ENCODE peak calls at places on chromosomes 6 and 20, in five cellular contexts. B, J, K, D and V are unnamed samples.

GRCh38 chr6:3328145-3328544 is 69.4 kb downstream of the PSMG4 start:
- DNase-seq in B (no peak), J (no peak), K (no peak), D (no peak), V (no peak)

GRCh38 chr6:35253249-35253648 is 6.3 kb upstream of the ZNF76 start:
- DNase-seq in B (no peak), J (no peak), K (no peak), D (no peak), V (no peak)

GRCh38 chr6:81612136-81612535 is 140.3 kb downstream of the TENT5A start:
- DNase-seq in B (no peak), J (no peak), K (no peak), D (no peak), V (no peak)

GRCh38 chr20:43530321-43531090 is 23.0 kb downstream of the L3MBTL1 start:
- DNase-seq in B (no peak), J (no peak), K (no peak), D (no peak), V (no peak)

GRCh38 chr20:19990911-19991707 is 26.1 kb upstream of the NAA20 start:
- DNase-seq in B (no peak), J (no peak), K (no peak), D (no peak), V (no peak)

GRCh38 chr20:48015943-48016723 is 230.9 kb upstream of the SULF2 start:
- DNase-seq in B (no peak), J (no peak), K (no peak), D (no peak), V (no peak)

GRCh38 chr6:38234934-38235678 is 404.6 kb downstream of the BTBD9 start:
- DNase-seq in B (no peak), J (no peak), K (no peak), D (no peak), V (no peak)

GRCh38 chr6:326896-327537 is 34.7 kb downstream of the DUSP22 start:
- DNase-seq in B (no peak), J (no peak), K (no peak), D (peak; percentile 44), V (no peak)

GRCh38 chr6:16514249-16514648 is 247.0 kb downstream of the ATXN1 start:
- DNase-seq in B (peak; percentile 31), J (no peak), K (no peak), D (no peak), V (peak; percentile 85)

GRCh38 chr6:51147756-51148155 is 329.1 kb downstream of the TFAP2B start:
- DNase-seq in B (no peak), J (no peak), K (no peak), D (no peak), V (no peak)

GRCh38 chr6:157281570-157281969 is 41.7 kb downstream of the TMEM242 start:
- DNase-seq in B (peak; percentile 54), J (no peak), K (no peak), D (no peak), V (no peak)

GRCh38 chr6:121851056-121851455 is 415.6 kb downstream of the GJA1 start:
- DNase-seq in B (no peak), J (no peak), K (no peak), D (no peak), V (no peak)

GRCh38 chr6:43185391-43185790 is 3.4 kb downstream of the CUL9 start:
- DNase-seq in B (no peak), J (no peak), K (peak; percentile 39), D (no peak), V (no peak)

GRCh38 chr6:40457261-40457660 is 129.9 kb downstream of the LRFN2 start:
- DNase-seq in B (no peak), J (no peak), K (no peak), D (no peak), V (no peak)

GRCh38 chr20:64058536-64058935 is 4.5 kb upstream of the TCEA2 start:
- DNase-seq in B (no peak), J (no peak), K (no peak), D (no peak), V (no peak)

GRCh38 chr6:110544472-110544871 is 68.1 kb upstream of the SLC22A16 start:
- DNase-seq in B (no peak), J (no peak), K (no peak), D (no peak), V (no peak)

GRCh38 chr6:46760925-46761324 is 14.2 kb downstream of the ANKRD66 start:
- DNase-seq in B (no peak), J (no peak), K (no peak), D (no peak), V (no peak)

GRCh38 chr20:59515013-59515905 is 89.1 kb upstream of the PHACTR3 start:
- DNase-seq in B (peak; percentile 65), J (no peak), K (no peak), D (peak; percentile 70), V (peak; percentile 90)

GRCh38 chr6:139706949-139707348 is 332.5 kb upstream of the CITED2 start:
- DNase-seq in B (no peak), J (no peak), K (no peak), D (no peak), V (no peak)

GRCh38 chr20:2866236-2866635 is 7.0 kb upstream of the PTPRA start:
- DNase-seq in B (no peak), J (no peak), K (no peak), D (no peak), V (no peak)

GRCh38 chr6:139863356-139863755 is 488.9 kb upstream of the CITED2 start:
- DNase-seq in B (no peak), J (no peak), K (no peak), D (no peak), V (no peak)

GRCh38 chr6:169984181-169985120 is 233.0 kb downstream of the ERMARD start:
- DNase-seq in B (no peak), J (no peak), K (no peak), D (peak; percentile 86), V (no peak)

GRCh38 chr20:45450097-45450818 is 19.3 kb upstream of the WFDC2 start:
- DNase-seq in B (peak; percentile 36), J (no peak), K (peak; percentile 34), D (no peak), V (peak; percentile 72)

DNA sequence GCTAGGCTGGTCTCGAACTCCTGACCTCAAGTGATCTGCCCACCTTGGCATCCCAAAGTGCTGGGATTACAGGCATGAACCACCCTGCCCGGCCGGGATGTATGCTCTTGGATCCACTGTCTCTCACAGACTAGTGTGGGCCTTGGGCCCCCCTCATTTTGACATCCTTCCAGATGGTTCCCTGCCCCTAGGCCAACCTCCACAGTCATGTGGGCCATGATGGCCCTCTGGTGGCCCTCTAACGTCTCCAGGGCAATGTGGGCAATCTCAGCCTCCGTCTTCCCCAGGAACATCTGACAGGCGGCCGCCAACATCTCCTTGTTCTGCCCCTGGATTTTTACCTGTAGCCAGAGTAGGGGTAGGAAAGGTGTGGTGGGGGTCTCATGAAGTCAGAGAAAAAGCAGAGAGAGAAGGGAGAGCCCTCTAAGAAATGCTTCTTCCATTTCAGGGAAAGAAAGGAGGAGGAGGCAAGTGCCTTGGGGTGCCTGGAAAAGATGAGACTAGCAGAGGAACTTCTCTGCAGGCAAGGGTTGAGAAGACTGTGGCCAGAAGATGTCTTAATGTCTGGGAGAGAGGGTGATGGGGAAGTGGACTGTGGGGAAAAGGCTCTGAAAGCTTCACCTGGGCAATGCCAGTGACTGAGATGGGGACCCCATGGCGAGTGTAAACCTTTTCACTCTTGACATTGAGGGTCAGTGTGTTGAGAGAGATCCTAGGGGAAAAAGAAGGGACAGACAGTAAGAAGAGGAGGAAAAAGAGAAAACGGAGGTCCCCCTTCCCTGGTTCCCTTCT is 1.3 kb downstream of the FLOT1 start:
- DNase-seq in B (no peak), J (no peak), K (no peak), D (no peak), V (no peak)
- H3K4me1 ChIP-seq in B (peaks cover 41% of the 10 kb centered on the region), J (peaks cover 58% of the 10 kb centered on the region), K (peaks cover 77% of the 10 kb centered on the region), D (peaks cover 60% of the 10 kb centered on the region), V (peaks cover 5% of the 10 kb centered on the region)

DNA sequence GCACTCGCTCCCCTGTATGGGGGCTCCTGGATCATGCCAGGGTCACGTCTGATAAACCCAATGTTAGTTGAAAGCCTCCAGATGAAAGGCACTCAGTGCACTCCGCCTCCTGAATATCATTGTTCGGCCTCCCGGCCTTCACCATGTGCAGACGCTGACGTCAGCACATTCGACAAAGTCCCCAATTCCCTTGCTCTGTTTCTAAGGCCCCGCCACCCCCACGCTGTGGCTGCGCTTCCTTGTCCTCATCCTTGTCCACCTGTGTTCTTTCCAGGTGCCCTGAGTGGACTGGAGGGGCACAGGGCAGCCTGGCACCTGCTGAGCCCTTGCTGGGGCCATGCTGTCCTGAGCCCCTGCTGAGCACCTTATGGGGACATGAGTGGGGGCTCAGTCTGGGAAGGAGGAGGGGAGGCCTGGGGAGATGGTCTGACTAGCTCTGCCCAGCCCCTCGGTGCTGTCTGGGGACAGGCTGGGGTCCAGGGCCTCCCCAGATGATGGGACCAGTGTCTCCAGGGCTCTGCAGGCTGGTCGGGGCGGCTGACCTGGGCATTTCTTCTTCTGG is 9.8 kb upstream of the BHLHE23 start:
- DNase-seq in B (no peak), J (no peak), K (no peak), D (peak; percentile 20), V (no peak)
- H3K27me3 ChIP-seq in B (peaks cover 78% of the 10 kb centered on the region), J (no peaks in the 10 kb centered on the region), K (no peaks in the 10 kb centered on the region), D (peaks cover 82% of the 10 kb centered on the region), V (peaks cover 16% of the 10 kb centered on the region)

GRCh38 chr20:33669873-33670640 is 3.3 kb downstream of the ACTL10 start:
- DNase-seq in B (no peak), J (no peak), K (no peak), D (no peak), V (no peak)

GRCh38 chr20:33667245-33668086 is 723 bp downstream of the ACTL10 start:
- DNase-seq in B (no peak), J (peak; percentile 88), K (no peak), D (peak; percentile 69), V (no peak)

GRCh38 chr20:33668087-33668790 is 1.5 kb downstream of the ACTL10 start:
- DNase-seq in B (peak; percentile 58), J (no peak), K (peak; percentile 37), D (peak; percentile 86), V (no peak)

GRCh38 chr20:33669224-33669623 is 2.5 kb downstream of the ACTL10 start:
- DNase-seq in B (no peak), J (no peak), K (no peak), D (no peak), V (no peak)

GRCh38 chr20:33668791-33669155 is 2.0 kb downstream of the ACTL10 start:
- DNase-seq in B (no peak), J (no peak), K (no peak), D (no peak), V (no peak)
- H3K4me1 ChIP-seq in B (peaks cover 25% of the 10 kb centered on the region), J (peaks cover 25% of the 10 kb centered on the region), K (peaks cover 23% of the 10 kb centered on the region), D (peaks cover 57% of the 10 kb centered on the region), V (peaks cover 19% of the 10 kb centered on the region)

GRCh38 chr6:148195511-148195910 is 147.1 kb upstream of the SASH1 start:
- DNase-seq in B (no peak), J (no peak), K (no peak), D (no peak), V (no peak)

GRCh38 chr6:148203970-148204369 is 138.7 kb upstream of the SASH1 start:
- DNase-seq in B (no peak), J (peak; percentile 51), K (peak; percentile 93), D (no peak), V (peak; percentile 88)

GRCh38 chr6:148203281-148203925 is 139.2 kb upstream of the SASH1 start:
- DNase-seq in B (no peak), J (no peak), K (no peak), D (no peak), V (peak; percentile 35)

GRCh38 chr6:148199584-148199983 is 143.1 kb upstream of the SASH1 start:
- DNase-seq in B (no peak), J (no peak), K (no peak), D (no peak), V (no peak)

DNA sequence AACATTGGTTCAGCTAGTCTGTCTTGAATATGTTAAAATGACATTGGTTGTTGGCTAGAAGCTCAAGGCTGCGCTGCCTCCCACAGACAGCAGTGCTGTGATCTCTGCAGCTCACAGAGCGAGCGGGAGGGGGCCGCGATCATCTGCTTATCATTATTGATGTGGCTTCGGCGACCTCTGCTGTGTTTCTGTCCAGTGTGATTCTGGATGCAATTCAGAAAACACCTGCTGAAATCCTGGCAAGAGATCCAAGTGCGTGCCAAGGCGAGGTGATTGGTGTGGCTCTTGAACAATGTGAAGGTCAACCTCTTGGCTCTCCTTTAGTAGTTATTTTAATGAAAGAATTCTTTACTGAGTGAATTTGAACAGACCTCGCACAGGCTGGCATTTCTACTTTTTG is 142.3 kb upstream of the SASH1 start:
- DNase-seq in B (no peak), J (no peak), K (peak; percentile 20), D (no peak), V (no peak)
- H3K27me3 ChIP-seq in B (peaks cover 25% of the 10 kb centered on the region), J (peaks cover 11% of the 10 kb centered on the region), K (peaks cover 59% of the 10 kb centered on the region), D (no peaks in the 10 kb centered on the region), V (no peaks in the 10 kb centered on the region)